ENCODE peak calls at places on chromosomes 12 and 14, in five cellular contexts. One of them, this sample, is unnamed. For H4K20me1, the result is how much of the 10 kb centered on the place peaks cover.

GRCh38 chr14:22837750-22838538 is 1.6 kb downstream of the MMP14 start:
- DNase-seq in OCI-LY7: no peak
- DNase-seq in GM23338: peak
- DNase-seq in K562: no peak
- DNase-seq in fibroblast of lung: peak
- DNase-seq in this sample: no peak

GRCh38 chr12:99223554-99223953 is 424.0 kb upstream of the GARIN6 start:
- DNase-seq in OCI-LY7: peak
- DNase-seq in GM23338: no peak
- DNase-seq in K562: no peak
- DNase-seq in fibroblast of lung: no peak
- DNase-seq in this sample: no peak

GRCh38 chr14:104341532-104342434 is 203.4 kb downstream of the KIF26A start:
- DNase-seq in OCI-LY7: peak
- DNase-seq in GM23338: peak
- DNase-seq in K562: peak
- DNase-seq in fibroblast of lung: no peak
- DNase-seq in this sample: peak

GRCh38 chr14:93056166-93056839 is 59.4 kb downstream of the ITPK1 start:
- DNase-seq in OCI-LY7: no peak
- DNase-seq in GM23338: peak
- DNase-seq in K562: peak
- DNase-seq in fibroblast of lung: no peak
- DNase-seq in this sample: no peak

GRCh38 chr12:13211859-13212664 is 15.5 kb downstream of the EMP1 start:
- DNase-seq in OCI-LY7: peak
- DNase-seq in GM23338: peak
- DNase-seq in K562: peak
- DNase-seq in fibroblast of lung: peak
- DNase-seq in this sample: peak

GRCh38 chr12:90502070-90502469 is 452.9 kb downstream of the CCER1 start:
- DNase-seq in OCI-LY7: no peak
- DNase-seq in GM23338: no peak
- DNase-seq in K562: no peak
- DNase-seq in fibroblast of lung: no peak
- DNase-seq in this sample: no peak

GRCh38 chr14:65817011-65817410 is 404.5 kb downstream of the FUT8 start:
- DNase-seq in OCI-LY7: no peak
- DNase-seq in GM23338: no peak
- DNase-seq in K562: no peak
- DNase-seq in fibroblast of lung: no peak
- DNase-seq in this sample: no peak

GRCh38 chr12:68303850-68304249 is 28.3 kb downstream of the MDM1 start:
- DNase-seq in OCI-LY7: no peak
- DNase-seq in GM23338: no peak
- DNase-seq in K562: no peak
- DNase-seq in fibroblast of lung: no peak
- DNase-seq in this sample: no peak

GRCh38 chr12:109218996-109219395 is 90.1 kb downstream of the FOXN4 start:
- DNase-seq in OCI-LY7: no peak
- DNase-seq in GM23338: no peak
- DNase-seq in K562: no peak
- DNase-seq in fibroblast of lung: no peak
- DNase-seq in this sample: no peak

GRCh38 chr12:68163546-68164210 is 4.1 kb upstream of the IFNG start:
- DNase-seq in OCI-LY7: peak
- DNase-seq in GM23338: no peak
- DNase-seq in K562: no peak
- DNase-seq in fibroblast of lung: no peak
- DNase-seq in this sample: no peak

GRCh38 chr14:49203676-49204075 is 382.5 kb downstream of the RPS29 start:
- DNase-seq in OCI-LY7: no peak
- DNase-seq in GM23338: no peak
- DNase-seq in K562: no peak
- DNase-seq in fibroblast of lung: no peak
- DNase-seq in this sample: no peak

GRCh38 chr12:111692575-111693210 is 6.8 kb downstream of the ACAD10 start:
- DNase-seq in OCI-LY7: peak
- DNase-seq in GM23338: peak
- DNase-seq in K562: peak
- DNase-seq in fibroblast of lung: no peak
- DNase-seq in this sample: peak

GRCh38 chr12:68225576-68226476 is at the start of gene IL26:
- DNase-seq in OCI-LY7: no peak
- DNase-seq in GM23338: no peak
- DNase-seq in K562: no peak
- DNase-seq in fibroblast of lung: no peak
- DNase-seq in this sample: no peak

GRCh38 chr12:50739611-50740010 is 24.3 kb upstream of the ATF1 start:
- DNase-seq in OCI-LY7: no peak
- DNase-seq in GM23338: no peak
- DNase-seq in K562: no peak
- DNase-seq in fibroblast of lung: no peak
- DNase-seq in this sample: no peak

GRCh38 chr12:94208433-94208921 is 60.1 kb downstream of the PLXNC1 start:
- DNase-seq in OCI-LY7: peak
- DNase-seq in GM23338: no peak
- DNase-seq in K562: no peak
- DNase-seq in fibroblast of lung: no peak
- DNase-seq in this sample: peak

GRCh38 chr12:12397184-12397583 is 40.3 kb downstream of the BORCS5 start:
- DNase-seq in OCI-LY7: no peak
- DNase-seq in GM23338: no peak
- DNase-seq in K562: no peak
- DNase-seq in fibroblast of lung: no peak
- DNase-seq in this sample: no peak

GRCh38 chr14:71532349-71532748 is 399.9 kb upstream of the RGS6 start:
- DNase-seq in OCI-LY7: no peak
- DNase-seq in GM23338: no peak
- DNase-seq in K562: no peak
- DNase-seq in fibroblast of lung: peak
- DNase-seq in this sample: no peak

GRCh38 chr12:84397279-84397678 is 515.3 kb downstream of the SLC6A15 start:
- DNase-seq in OCI-LY7: no peak
- DNase-seq in GM23338: no peak
- DNase-seq in K562: no peak
- DNase-seq in fibroblast of lung: no peak
- DNase-seq in this sample: peak

GRCh38 chr14:67934087-67934486 is 114.5 kb downstream of the RAD51B start:
- DNase-seq in OCI-LY7: peak
- DNase-seq in GM23338: peak
- DNase-seq in K562: peak
- DNase-seq in fibroblast of lung: peak
- DNase-seq in this sample: peak

GRCh38 chr12:29957835-29958234 is 174.1 kb upstream of the TMTC1 start:
- DNase-seq in OCI-LY7: no peak
- DNase-seq in GM23338: no peak
- DNase-seq in K562: no peak
- DNase-seq in fibroblast of lung: no peak
- DNase-seq in this sample: no peak

DNA sequence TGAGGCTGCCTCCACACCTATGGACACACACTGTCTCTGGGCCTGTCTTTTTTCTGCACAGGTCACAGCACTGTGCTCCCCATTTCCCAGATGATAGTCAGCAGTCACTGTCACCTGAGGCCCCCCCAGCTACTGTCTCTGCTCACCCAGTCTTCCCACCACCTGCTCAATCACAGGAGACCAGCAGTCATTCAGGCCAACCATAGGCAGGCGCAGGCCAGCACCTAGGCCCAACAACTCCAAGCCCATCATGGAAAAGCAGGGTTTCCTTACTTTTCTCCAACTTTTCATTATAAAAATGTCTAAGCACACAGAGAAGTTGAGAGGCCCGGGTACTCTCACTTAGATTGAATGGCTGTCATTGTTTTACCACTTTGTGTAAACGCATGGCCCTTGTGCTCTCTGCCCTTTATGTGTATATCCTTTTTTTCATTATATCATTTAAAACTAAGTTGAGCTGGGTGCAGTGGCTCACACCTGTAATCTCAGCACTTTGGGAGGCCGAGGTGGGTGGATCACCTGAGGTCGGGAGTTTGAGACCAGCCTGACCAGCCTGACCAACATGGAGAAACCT is 7.1 kb downstream of the PXN start:
- DNase-seq in OCI-LY7: no peak
- DNase-seq in GM23338: no peak
- DNase-seq in K562: no peak
- DNase-seq in fibroblast of lung: no peak
- DNase-seq in this sample: no peak
- H4K20me1 ChIP-seq in OCI-LY7: under half
- H4K20me1 ChIP-seq in GM23338: under half
- H4K20me1 ChIP-seq in K562: under half
- H4K20me1 ChIP-seq in fibroblast of lung: under half
- H4K20me1 ChIP-seq in this sample: under half

GRCh38 chr12:132151145-132151765 is 7.0 kb downstream of the NOC4L start:
- DNase-seq in OCI-LY7: no peak
- DNase-seq in GM23338: no peak
- DNase-seq in K562: no peak
- DNase-seq in fibroblast of lung: no peak
- DNase-seq in this sample: no peak
- H4K20me1 ChIP-seq in OCI-LY7: under half
- H4K20me1 ChIP-seq in GM23338: under half
- H4K20me1 ChIP-seq in K562: under half
- H4K20me1 ChIP-seq in fibroblast of lung: under half
- H4K20me1 ChIP-seq in this sample: under half

DNA sequence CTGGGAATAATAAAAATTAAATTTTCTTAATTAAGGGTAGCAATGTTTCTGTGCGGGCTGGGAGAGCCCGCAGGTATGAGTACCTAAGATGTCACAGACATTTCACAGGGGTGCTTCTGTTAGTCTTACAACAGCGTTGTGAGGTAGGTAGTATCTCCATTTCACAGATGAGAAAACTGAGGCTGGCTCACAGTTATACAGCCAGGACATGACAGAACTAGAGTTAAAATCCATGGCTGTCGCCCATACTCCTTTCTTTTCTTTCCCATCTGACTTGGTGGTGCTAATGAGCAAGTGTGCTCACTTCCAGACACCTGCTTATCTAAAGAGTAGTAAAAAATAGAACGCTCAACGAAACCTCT is 2.1 kb downstream of the BMAL2 start:
- DNase-seq in OCI-LY7: no peak
- DNase-seq in GM23338: no peak
- DNase-seq in K562: no peak
- DNase-seq in fibroblast of lung: no peak
- DNase-seq in this sample: no peak
- H4K20me1 ChIP-seq in OCI-LY7: under half
- H4K20me1 ChIP-seq in GM23338: under half
- H4K20me1 ChIP-seq in K562: under half
- H4K20me1 ChIP-seq in fibroblast of lung: under half
- H4K20me1 ChIP-seq in this sample: under half

GRCh38 chr12:56160894-56161667 is 2.9 kb downstream of the MYL6 start:
- DNase-seq in OCI-LY7: no peak
- DNase-seq in GM23338: no peak
- DNase-seq in K562: no peak
- DNase-seq in fibroblast of lung: no peak
- DNase-seq in this sample: no peak
- H4K20me1 ChIP-seq in OCI-LY7: under half
- H4K20me1 ChIP-seq in GM23338: under half
- H4K20me1 ChIP-seq in K562: under half
- H4K20me1 ChIP-seq in fibroblast of lung: under half
- H4K20me1 ChIP-seq in this sample: under half

GRCh38 chr12:104514127-104514810 is 57.5 kb downstream of the CHST11 start:
- DNase-seq in OCI-LY7: no peak
- DNase-seq in GM23338: no peak
- DNase-seq in K562: no peak
- DNase-seq in fibroblast of lung: no peak
- DNase-seq in this sample: no peak

GRCh38 chr12:104516821-104517220 is 60.1 kb downstream of the CHST11 start:
- DNase-seq in OCI-LY7: no peak
- DNase-seq in GM23338: no peak
- DNase-seq in K562: no peak
- DNase-seq in fibroblast of lung: no peak
- DNase-seq in this sample: no peak

GRCh38 chr12:104510873-104511243 is 54.1 kb downstream of the CHST11 start:
- DNase-seq in OCI-LY7: no peak
- DNase-seq in GM23338: no peak
- DNase-seq in K562: no peak
- DNase-seq in fibroblast of lung: no peak
- DNase-seq in this sample: no peak

GRCh38 chr12:104515899-104516298 is 59.2 kb downstream of the CHST11 start:
- DNase-seq in OCI-LY7: no peak
- DNase-seq in GM23338: no peak
- DNase-seq in K562: no peak
- DNase-seq in fibroblast of lung: no peak
- DNase-seq in this sample: no peak

DNA sequence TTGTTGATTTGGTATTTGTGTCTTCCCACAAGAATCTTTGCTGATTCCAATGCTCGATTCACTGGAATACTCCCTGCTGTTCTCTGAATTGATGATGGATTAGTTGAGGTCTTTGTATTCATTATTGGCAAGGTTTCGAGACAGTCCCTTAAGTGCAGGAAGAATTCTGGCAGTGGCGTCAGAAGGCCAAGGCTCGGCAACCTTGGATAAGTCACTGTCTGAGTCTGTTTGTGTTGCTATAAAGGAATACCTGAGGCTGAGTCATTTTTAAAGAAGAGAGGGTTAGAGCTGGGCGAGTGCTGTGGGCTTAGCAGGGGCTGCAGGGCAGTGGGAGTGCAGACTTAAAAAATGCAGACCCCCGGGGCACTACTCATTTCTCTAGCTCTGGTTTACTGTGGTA is 56.9 kb downstream of the CHST11 start:
- DNase-seq in OCI-LY7: no peak
- DNase-seq in GM23338: no peak
- DNase-seq in K562: no peak
- DNase-seq in fibroblast of lung: peak
- DNase-seq in this sample: no peak
- H4K20me1 ChIP-seq in OCI-LY7: under half
- H4K20me1 ChIP-seq in GM23338: under half
- H4K20me1 ChIP-seq in K562: under half
- H4K20me1 ChIP-seq in fibroblast of lung: under half
- H4K20me1 ChIP-seq in this sample: under half

GRCh38 chr12:53010955-53011354 is 4.7 kb downstream of the EIF4B start:
- DNase-seq in OCI-LY7: no peak
- DNase-seq in GM23338: no peak
- DNase-seq in K562: no peak
- DNase-seq in fibroblast of lung: no peak
- DNase-seq in this sample: no peak
- H4K20me1 ChIP-seq in OCI-LY7: half or more
- H4K20me1 ChIP-seq in GM23338: half or more
- H4K20me1 ChIP-seq in K562: half or more
- H4K20me1 ChIP-seq in fibroblast of lung: under half
- H4K20me1 ChIP-seq in this sample: half or more

GRCh38 chr12:31390991-31391390 is 65.0 kb upstream of the SINHCAF start:
- DNase-seq in OCI-LY7: no peak
- DNase-seq in GM23338: peak
- DNase-seq in K562: no peak
- DNase-seq in fibroblast of lung: no peak
- DNase-seq in this sample: no peak

GRCh38 chr12:31386364-31386777 is 60.4 kb upstream of the SINHCAF start:
- DNase-seq in OCI-LY7: no peak
- DNase-seq in GM23338: peak
- DNase-seq in K562: no peak
- DNase-seq in fibroblast of lung: no peak
- DNase-seq in this sample: no peak

GRCh38 chr12:31387011-31387410 is 61.1 kb upstream of the SINHCAF start:
- DNase-seq in OCI-LY7: no peak
- DNase-seq in GM23338: peak
- DNase-seq in K562: no peak
- DNase-seq in fibroblast of lung: no peak
- DNase-seq in this sample: no peak

GRCh38 chr12:31387466-31387865 is 61.5 kb upstream of the SINHCAF start:
- DNase-seq in OCI-LY7: no peak
- DNase-seq in GM23338: no peak
- DNase-seq in K562: no peak
- DNase-seq in fibroblast of lung: no peak
- DNase-seq in this sample: no peak

GRCh38 chr12:31388713-31389112 is 62.8 kb upstream of the SINHCAF start:
- DNase-seq in OCI-LY7: no peak
- DNase-seq in GM23338: no peak
- DNase-seq in K562: no peak
- DNase-seq in fibroblast of lung: no peak
- DNase-seq in this sample: no peak
- H4K20me1 ChIP-seq in OCI-LY7: under half
- H4K20me1 ChIP-seq in GM23338: under half
- H4K20me1 ChIP-seq in K562: under half
- H4K20me1 ChIP-seq in fibroblast of lung: under half
- H4K20me1 ChIP-seq in this sample: under half